ENCODE peak calls at places on chromosomes 11 and 22, in five cellular contexts. One of them, this sample, is unnamed.

GRCh38 chr11:101127348-101127698 is 2.3 kb downstream of the PGR start:
- DNase-seq in mucosa of descending colon: no peak
- DNase-seq in right lobe of liver: peak
- DNase-seq in astrocyte of the cerebellum: no peak
- DNase-seq in GM10248: no peak
- DNase-seq in this sample: no peak

GRCh38 chr11:43197357-43197756 is 114.4 kb upstream of the API5 start:
- DNase-seq in right lobe of liver: no peak
- DNase-seq in GM10248: no peak
- DNase-seq in astrocyte of the cerebellum: no peak
- DNase-seq in mucosa of descending colon: no peak
- DNase-seq in this sample: no peak

GRCh38 chr11:68302256-68303054 is 9.9 kb upstream of the LRP5 start:
- DNase-seq in right lobe of liver: no peak
- DNase-seq in mucosa of descending colon: peak
- DNase-seq in astrocyte of the cerebellum: no peak
- DNase-seq in GM10248: no peak
- DNase-seq in this sample: no peak

GRCh38 chr11:40602866-40603578 is 856.4 kb downstream of the LRRC4C start:
- DNase-seq in GM10248: no peak
- DNase-seq in astrocyte of the cerebellum: no peak
- DNase-seq in right lobe of liver: no peak
- DNase-seq in mucosa of descending colon: no peak
- DNase-seq in this sample: no peak

GRCh38 chr11:72758304-72758689 is 6.1 kb upstream of the ARAP1 start:
- DNase-seq in mucosa of descending colon: no peak
- DNase-seq in right lobe of liver: no peak
- DNase-seq in astrocyte of the cerebellum: peak
- DNase-seq in GM10248: no peak
- DNase-seq in this sample: no peak

GRCh38 chr11:40316171-40316570 is 1143.3 kb downstream of the LRRC4C start:
- DNase-seq in mucosa of descending colon: no peak
- DNase-seq in right lobe of liver: no peak
- DNase-seq in GM10248: no peak
- DNase-seq in astrocyte of the cerebellum: no peak
- DNase-seq in this sample: no peak

GRCh38 chr22:37607010-37607911 is 1.4 kb upstream of the GGA1 start:
- DNase-seq in astrocyte of the cerebellum: no peak
- DNase-seq in GM10248: peak
- DNase-seq in mucosa of descending colon: peak
- DNase-seq in right lobe of liver: peak
- DNase-seq in this sample: peak

GRCh38 chr11:3994030-3994640 is 100.5 kb upstream of the RRM1 start:
- DNase-seq in GM10248: no peak
- DNase-seq in mucosa of descending colon: no peak
- DNase-seq in astrocyte of the cerebellum: no peak
- DNase-seq in right lobe of liver: no peak
- DNase-seq in this sample: no peak

GRCh38 chr11:12585861-12586260 is 88.4 kb upstream of the TEAD1 start:
- DNase-seq in mucosa of descending colon: no peak
- DNase-seq in right lobe of liver: no peak
- DNase-seq in GM10248: no peak
- DNase-seq in astrocyte of the cerebellum: no peak
- DNase-seq in this sample: no peak

GRCh38 chr11:120235024-120235628 is 4.8 kb upstream of the POU2F3 start:
- DNase-seq in mucosa of descending colon: no peak
- DNase-seq in astrocyte of the cerebellum: no peak
- DNase-seq in GM10248: peak
- DNase-seq in right lobe of liver: peak
- DNase-seq in this sample: peak

GRCh38 chr11:6321961-6322362 is 1.7 kb upstream of the CAVIN3 start:
- DNase-seq in astrocyte of the cerebellum: no peak
- DNase-seq in GM10248: no peak
- DNase-seq in mucosa of descending colon: no peak
- DNase-seq in right lobe of liver: no peak
- DNase-seq in this sample: no peak

GRCh38 chr11:75429902-75430691 is 2.9 kb downstream of the KLHL35 start:
- DNase-seq in GM10248: peak
- DNase-seq in mucosa of descending colon: peak
- DNase-seq in astrocyte of the cerebellum: peak
- DNase-seq in right lobe of liver: peak
- DNase-seq in this sample: no peak

GRCh38 chr11:118916842-118917388 is 8.8 kb downstream of the BCL9L start:
- DNase-seq in astrocyte of the cerebellum: no peak
- DNase-seq in right lobe of liver: peak
- DNase-seq in GM10248: no peak
- DNase-seq in mucosa of descending colon: peak
- DNase-seq in this sample: no peak

GRCh38 chr11:15106201-15106965 is 8.3 kb upstream of the INSC start:
- DNase-seq in GM10248: no peak
- DNase-seq in right lobe of liver: no peak
- DNase-seq in astrocyte of the cerebellum: peak
- DNase-seq in mucosa of descending colon: no peak
- DNase-seq in this sample: no peak

GRCh38 chr11:76466666-76467065 is 21.8 kb downstream of the EMSY start:
- DNase-seq in astrocyte of the cerebellum: no peak
- DNase-seq in GM10248: no peak
- DNase-seq in mucosa of descending colon: no peak
- DNase-seq in right lobe of liver: no peak
- DNase-seq in this sample: no peak

DNA sequence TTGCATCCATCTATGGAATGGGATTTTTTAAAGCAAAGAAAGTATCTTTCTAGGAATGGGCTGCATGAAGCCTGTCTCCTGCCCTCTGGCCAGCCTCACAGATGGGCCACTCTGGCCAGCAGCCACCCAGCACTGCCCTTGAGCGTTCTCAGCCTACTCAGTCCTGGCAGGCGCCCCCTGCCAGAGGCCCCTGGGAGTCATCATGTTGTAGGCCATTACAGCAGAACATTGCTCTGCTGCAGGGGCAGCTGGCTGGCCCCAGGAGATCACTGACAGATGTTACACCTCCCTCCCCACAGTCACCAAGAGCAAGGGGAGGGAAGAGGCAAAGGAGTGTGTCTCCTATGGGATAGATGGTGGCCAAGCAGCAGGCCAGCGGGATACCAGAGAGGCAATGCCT is 363.7 kb downstream of the NXPE2 start:
- DNase-seq in astrocyte of the cerebellum: no peak
- DNase-seq in GM10248: no peak
- DNase-seq in right lobe of liver: no peak
- DNase-seq in mucosa of descending colon: no peak
- DNase-seq in this sample: no peak
- TF ChIP-seq CTCF in astrocyte of the cerebellum: no peak
- TF ChIP-seq CTCF in GM10248: no peak
- TF ChIP-seq CTCF in right lobe of liver: no peak
- TF ChIP-seq CTCF in mucosa of descending colon: no peak
- TF ChIP-seq CTCF in this sample: no peak

GRCh38 chr11:102375720-102376399 is 28.8 kb downstream of the BIRC2 start:
- DNase-seq in astrocyte of the cerebellum: no peak
- DNase-seq in GM10248: no peak
- DNase-seq in mucosa of descending colon: no peak
- DNase-seq in right lobe of liver: no peak
- DNase-seq in this sample: no peak
- TF ChIP-seq CTCF in astrocyte of the cerebellum: no peak
- TF ChIP-seq CTCF in GM10248: no peak
- TF ChIP-seq CTCF in mucosa of descending colon: no peak
- TF ChIP-seq CTCF in right lobe of liver: no peak
- TF ChIP-seq CTCF in this sample: no peak

DNA sequence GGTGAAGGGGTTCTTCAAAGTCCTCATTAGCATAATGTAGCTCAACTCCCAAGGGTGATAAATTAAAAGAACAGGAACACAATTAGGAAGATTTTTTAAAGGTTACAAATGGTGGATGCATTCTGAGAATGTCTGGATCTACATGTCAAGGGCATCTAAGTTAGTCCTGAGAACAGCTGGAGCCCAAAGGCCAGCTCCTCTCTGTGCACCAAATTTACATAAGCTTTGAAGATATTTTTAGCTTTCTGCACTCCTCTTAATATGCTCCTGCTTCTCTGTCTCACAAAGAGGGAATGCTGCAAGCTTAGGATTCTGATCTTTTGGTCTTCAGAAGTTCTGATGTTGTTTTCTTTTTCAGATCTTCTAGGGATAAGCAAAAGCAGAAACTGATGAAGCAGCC is 309.9 kb upstream of the NCAM1 start:
- DNase-seq in GM10248: no peak
- DNase-seq in right lobe of liver: no peak
- DNase-seq in astrocyte of the cerebellum: no peak
- DNase-seq in mucosa of descending colon: no peak
- DNase-seq in this sample: no peak
- TF ChIP-seq CTCF in GM10248: no peak
- TF ChIP-seq CTCF in right lobe of liver: no peak
- TF ChIP-seq CTCF in astrocyte of the cerebellum: no peak
- TF ChIP-seq CTCF in mucosa of descending colon: no peak
- TF ChIP-seq CTCF in this sample: no peak

GRCh38 chr11:121536116-121536515 is 83.3 kb upstream of the SORL1-AS1 start:
- DNase-seq in astrocyte of the cerebellum: no peak
- DNase-seq in mucosa of descending colon: no peak
- DNase-seq in right lobe of liver: no peak
- DNase-seq in GM10248: no peak
- DNase-seq in this sample: no peak
- TF ChIP-seq CTCF in astrocyte of the cerebellum: no peak
- TF ChIP-seq CTCF in mucosa of descending colon: no peak
- TF ChIP-seq CTCF in right lobe of liver: no peak
- TF ChIP-seq CTCF in GM10248: no peak
- TF ChIP-seq CTCF in this sample: no peak

GRCh38 chr11:1304376-1304775 is 5.1 kb downstream of the TOLLIP start:
- DNase-seq in right lobe of liver: peak
- DNase-seq in mucosa of descending colon: peak
- DNase-seq in astrocyte of the cerebellum: no peak
- DNase-seq in GM10248: no peak
- DNase-seq in this sample: no peak

GRCh38 chr11:1303973-1304372 is 5.5 kb downstream of the TOLLIP start:
- DNase-seq in astrocyte of the cerebellum: no peak
- DNase-seq in mucosa of descending colon: no peak
- DNase-seq in GM10248: no peak
- DNase-seq in right lobe of liver: peak
- DNase-seq in this sample: no peak

GRCh38 chr11:1302041-1302460 is 7.4 kb downstream of the TOLLIP start:
- DNase-seq in right lobe of liver: no peak
- DNase-seq in mucosa of descending colon: no peak
- DNase-seq in GM10248: no peak
- DNase-seq in astrocyte of the cerebellum: no peak
- DNase-seq in this sample: no peak

GRCh38 chr11:1302461-1303073 is 6.9 kb downstream of the TOLLIP start:
- DNase-seq in right lobe of liver: peak
- DNase-seq in astrocyte of the cerebellum: no peak
- DNase-seq in mucosa of descending colon: no peak
- DNase-seq in GM10248: no peak
- DNase-seq in this sample: no peak

DNA sequence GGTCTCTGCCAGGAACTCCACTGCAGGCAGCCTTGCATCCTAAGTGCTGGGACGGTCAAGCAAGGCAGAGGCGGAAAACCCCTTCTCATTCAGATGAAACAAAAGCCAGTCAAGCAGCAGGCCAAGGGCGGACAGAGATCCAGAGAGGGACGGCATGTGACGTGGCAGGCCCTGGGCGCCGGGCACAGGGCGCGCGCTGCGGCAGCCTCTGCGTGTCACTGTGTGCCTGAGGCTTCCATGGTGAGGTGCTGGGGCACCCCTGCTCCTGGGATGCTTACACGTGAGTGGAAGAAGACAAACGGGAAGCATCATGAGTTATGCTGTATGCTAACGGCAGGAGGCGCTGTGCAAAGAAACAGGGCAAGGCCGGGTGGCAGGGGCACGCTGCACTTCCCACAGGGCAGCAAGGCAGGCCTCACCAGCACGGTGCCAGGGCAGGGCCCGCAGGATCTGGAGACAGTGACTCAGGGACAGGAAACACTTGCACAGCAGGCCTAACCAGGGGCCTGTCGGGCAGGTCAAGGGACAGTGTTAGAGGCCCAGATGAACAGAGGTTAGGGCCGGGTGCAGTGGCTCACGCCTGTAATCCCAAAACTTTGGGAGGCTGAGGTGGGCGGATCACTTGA is 6.1 kb downstream of the TOLLIP start:
- DNase-seq in astrocyte of the cerebellum: no peak
- DNase-seq in GM10248: no peak
- DNase-seq in mucosa of descending colon: peak
- DNase-seq in right lobe of liver: peak
- DNase-seq in this sample: no peak
- TF ChIP-seq CTCF in astrocyte of the cerebellum: peak
- TF ChIP-seq CTCF in GM10248: no peak
- TF ChIP-seq CTCF in mucosa of descending colon: peak
- TF ChIP-seq CTCF in right lobe of liver: peak
- TF ChIP-seq CTCF in this sample: no peak

GRCh38 chr22:39462443-39463147 is 5.8 kb downstream of the MGAT3 start:
- DNase-seq in mucosa of descending colon: no peak
- DNase-seq in astrocyte of the cerebellum: no peak
- DNase-seq in right lobe of liver: peak
- DNase-seq in GM10248: no peak
- DNase-seq in this sample: no peak
- TF ChIP-seq CTCF in mucosa of descending colon: no peak
- TF ChIP-seq CTCF in astrocyte of the cerebellum: no peak
- TF ChIP-seq CTCF in right lobe of liver: no peak
- TF ChIP-seq CTCF in GM10248: peak
- TF ChIP-seq CTCF in this sample: no peak

DNA sequence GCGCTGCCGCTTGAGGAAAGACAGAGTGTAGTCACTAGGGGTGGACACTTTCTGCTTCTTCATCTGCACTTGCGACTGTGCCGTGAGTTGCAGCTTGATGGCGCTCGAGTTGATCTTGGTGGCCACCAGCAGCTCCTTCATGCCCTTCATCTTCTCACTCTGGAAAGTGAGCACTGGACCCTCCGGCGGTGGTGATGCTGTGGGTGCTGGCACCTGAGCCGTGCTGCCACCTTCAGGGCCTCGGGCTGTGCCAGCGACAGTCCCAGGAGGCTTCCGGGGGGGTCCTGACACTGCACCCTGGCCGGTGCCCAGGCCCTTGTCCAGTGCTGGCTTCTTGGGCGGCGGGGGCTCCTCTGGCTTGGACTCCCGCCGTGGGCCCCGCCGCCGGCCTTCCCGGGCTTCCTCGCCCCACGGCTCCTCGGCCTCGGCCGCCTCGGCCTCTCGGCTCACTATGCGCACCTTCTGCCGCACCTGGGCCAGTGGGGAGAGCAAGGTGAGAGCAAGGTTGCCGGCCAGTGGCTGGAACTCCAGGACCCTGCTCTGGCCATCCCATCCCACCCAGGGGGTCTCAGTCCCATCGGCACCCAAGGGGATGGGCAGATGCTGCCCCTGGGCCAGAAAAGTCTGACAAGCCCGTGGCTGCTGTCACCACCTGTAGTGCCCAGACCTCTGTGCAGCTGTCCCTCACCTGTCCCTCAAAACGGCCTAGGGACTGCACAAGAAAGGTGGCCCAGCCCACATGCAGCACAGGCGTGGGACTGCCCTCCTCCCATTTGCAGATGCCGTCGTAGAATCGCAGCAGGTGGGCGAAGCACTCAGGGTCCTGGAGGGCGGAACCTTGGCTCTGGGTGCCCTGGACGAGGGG is 1.6 kb upstream of the MAP4K2 start:
- DNase-seq in astrocyte of the cerebellum: no peak
- DNase-seq in mucosa of descending colon: peak
- DNase-seq in right lobe of liver: no peak
- DNase-seq in GM10248: no peak
- DNase-seq in this sample: no peak
- TF ChIP-seq CTCF in astrocyte of the cerebellum: no peak
- TF ChIP-seq CTCF in mucosa of descending colon: no peak
- TF ChIP-seq CTCF in right lobe of liver: no peak
- TF ChIP-seq CTCF in GM10248: peak
- TF ChIP-seq CTCF in this sample: no peak

GRCh38 chr22:24706050-24706449 is 68.5 kb downstream of the PIWIL3 start:
- DNase-seq in right lobe of liver: no peak
- DNase-seq in astrocyte of the cerebellum: no peak
- DNase-seq in mucosa of descending colon: no peak
- DNase-seq in GM10248: no peak
- DNase-seq in this sample: no peak
- TF ChIP-seq CTCF in right lobe of liver: no peak
- TF ChIP-seq CTCF in astrocyte of the cerebellum: peak
- TF ChIP-seq CTCF in mucosa of descending colon: no peak
- TF ChIP-seq CTCF in GM10248: no peak
- TF ChIP-seq CTCF in this sample: no peak

GRCh38 chr11:95138448-95138847 is 48.8 kb downstream of the ENDOD1 start:
- DNase-seq in astrocyte of the cerebellum: no peak
- DNase-seq in right lobe of liver: no peak
- DNase-seq in GM10248: peak
- DNase-seq in mucosa of descending colon: no peak
- DNase-seq in this sample: no peak
- TF ChIP-seq CTCF in astrocyte of the cerebellum: peak
- TF ChIP-seq CTCF in right lobe of liver: no peak
- TF ChIP-seq CTCF in GM10248: peak
- TF ChIP-seq CTCF in mucosa of descending colon: no peak
- TF ChIP-seq CTCF in this sample: peak

This sample was measured in D721Med.